ENCODE peak calls at places on chromosomes 1 and 21, in five cellular contexts. M is GM23338, Q is HCT116, G is neural progenitor cell, W is OCI-LY7. A is an unnamed sample.

GRCh38 chr1:92784051-92784638 is 763 bp downstream of the EVI5 start:
- DNase-seq in Q (no peak), M (peak), W (peak), G (peak), A (peak)

GRCh38 chr1:112862753-112863426 is 93.1 kb downstream of the SLC16A1 start:
- DNase-seq in M (no peak), Q (no peak), G (no peak), W (no peak), A (no peak)

GRCh38 chr1:246934777-246935176 is 3.0 kb upstream of the AHCTF1 start:
- DNase-seq in G (no peak), Q (no peak), W (no peak), M (no peak), A (no peak)

GRCh38 chr21:15660424-15660805 is 69.4 kb upstream of the USP25 start:
- DNase-seq in G (no peak), W (no peak), Q (no peak), M (no peak), A (no peak)

GRCh38 chr1:222369991-222370910 is 177.7 kb downstream of the HHIPL2 start:
- DNase-seq in Q (no peak), W (no peak), M (no peak), G (no peak), A (no peak)

GRCh38 chr1:94886361-94886760 is 40.5 kb downstream of the CNN3 start:
- DNase-seq in G (no peak), M (peak), Q (no peak), W (no peak), A (no peak)

GRCh38 chr1:26745191-26745590 is 42.6 kb upstream of the PIGV start:
- DNase-seq in Q (no peak), G (no peak), M (no peak), W (no peak), A (no peak)

GRCh38 chr1:38029081-38029681 is 16.6 kb downstream of the UTP11 start:
- DNase-seq in Q (no peak), G (peak), M (peak), W (no peak), A (peak)

GRCh38 chr1:185337221-185337620 is 20.2 kb upstream of the IVNS1ABP start:
- DNase-seq in M (no peak), Q (no peak), G (no peak), W (no peak), A (no peak)

GRCh38 chr1:172917972-172918371 is 132.8 kb downstream of the TNFSF18 start:
- DNase-seq in M (no peak), W (no peak), Q (peak), G (no peak), A (no peak)

GRCh38 chr1:185971688-185972087 is 237.5 kb downstream of the HMCN1 start:
- DNase-seq in G (no peak), M (no peak), W (no peak), Q (no peak), A (no peak)

GRCh38 chr1:153352523-153352922 is 3.9 kb upstream of the PGLYRP4 start:
- DNase-seq in W (peak), M (peak), Q (peak), G (peak), A (peak)

GRCh38 chr1:182301467-182302198 is 90.0 kb downstream of the GLUL start:
- DNase-seq in W (no peak), Q (peak), M (peak), G (peak), A (no peak)

GRCh38 chr21:25398630-25399029 is 208.7 kb downstream of the MRPL39 start:
- DNase-seq in Q (no peak), W (no peak), G (no peak), M (no peak), A (no peak)

GRCh38 chr1:245901037-245901436 is 606.0 kb downstream of the SMYD3 start:
- DNase-seq in M (no peak), Q (no peak), W (peak), G (no peak), A (no peak)

GRCh38 chr1:246930830-246931548 is 759 bp downstream of the AHCTF1 start:
- DNase-seq in M (peak), Q (no peak), W (peak), G (no peak), A (peak)

GRCh38 chr1:203722925-203723324 is 42.1 kb upstream of the LAX1 start:
- DNase-seq in W (no peak), G (no peak), Q (no peak), M (no peak), A (no peak)

DNA sequence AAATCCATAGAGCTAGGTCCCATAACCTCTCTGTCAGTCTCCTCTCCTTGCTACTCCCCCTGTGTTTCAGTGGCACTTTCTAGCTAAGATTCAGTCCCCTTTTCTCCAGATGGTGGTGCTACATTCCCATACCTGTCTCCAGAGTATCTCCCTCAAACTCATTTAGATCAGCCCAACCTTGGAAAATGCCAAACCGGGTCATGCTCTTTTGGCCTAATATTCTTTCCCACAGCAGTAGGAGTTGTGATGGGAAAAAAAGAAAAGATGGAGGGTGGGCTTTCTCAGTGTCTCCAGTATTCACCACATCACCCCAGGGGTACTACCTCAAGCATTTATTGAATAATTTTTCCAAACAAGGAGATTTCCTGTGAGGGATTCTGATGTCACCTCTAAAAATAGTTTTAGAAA is 3.2 kb upstream of the RXFP4 start:
- DNase-seq in M (peak), W (peak), Q (peak), G (peak), A (peak)
- TF ChIP-seq CTCF in M (peak), W (peak), Q (peak), G (peak), A (peak)

DNA sequence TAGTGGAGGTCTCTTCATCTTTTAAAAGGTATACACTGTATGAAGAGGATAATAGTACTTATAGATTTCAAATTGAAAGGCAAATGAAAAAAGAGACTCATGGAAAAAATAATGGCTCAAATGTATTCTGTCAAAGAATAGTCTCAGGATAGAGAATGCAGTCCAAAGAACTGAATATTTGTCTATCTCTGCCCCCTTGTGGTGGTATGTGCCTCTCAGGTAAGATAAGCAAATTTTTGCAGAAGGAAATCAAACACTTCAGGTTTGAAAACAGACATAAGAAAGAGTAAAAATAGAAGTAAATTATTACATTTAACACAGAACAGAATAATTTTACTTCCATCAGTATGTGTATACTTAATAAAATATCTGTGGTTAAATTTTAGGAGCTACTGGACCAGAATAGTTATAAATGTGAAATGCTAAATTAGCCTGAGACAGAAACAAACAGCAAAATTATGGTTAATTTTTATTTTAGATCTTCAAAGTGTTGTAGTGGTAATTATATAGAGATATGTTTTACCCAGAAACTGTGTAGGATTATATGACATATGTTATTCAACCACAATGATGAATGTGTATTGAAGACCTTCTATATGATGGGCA is 164.4 kb upstream of the PALMD start:
- DNase-seq in G (peak), Q (peak), W (peak), M (peak), A (peak)
- TF ChIP-seq EZH2phosphoT487 in G (no peak), Q (no peak), W (no peak), M (no peak), A (no peak)

DNA sequence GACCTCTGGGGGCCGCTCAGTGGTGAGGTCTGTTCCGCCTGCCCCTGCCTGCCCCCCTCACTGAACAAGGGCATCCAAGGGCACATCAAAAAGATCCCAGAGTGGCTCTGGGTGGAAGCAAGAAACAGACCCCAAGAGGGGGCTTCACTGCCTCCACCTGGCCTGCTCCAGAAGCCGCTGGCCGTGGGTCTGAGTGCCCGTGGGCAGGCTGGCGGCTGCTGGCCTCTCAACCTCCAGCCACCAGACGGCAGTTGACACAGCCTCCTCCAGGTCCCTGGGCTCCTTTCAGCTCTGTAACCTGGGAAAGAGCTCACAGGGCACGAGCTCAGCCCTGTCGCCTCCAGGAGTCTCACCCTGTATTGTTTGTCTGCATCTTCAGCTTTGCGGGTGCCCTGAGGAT is 56.3 kb downstream of the SLX9 start:
- DNase-seq in M (no peak), G (no peak), W (no peak), Q (no peak), A (no peak)
- H3K27ac ChIP-seq in M (no peak), G (no peak), W (no peak), Q (no peak), A (no peak)

DNA sequence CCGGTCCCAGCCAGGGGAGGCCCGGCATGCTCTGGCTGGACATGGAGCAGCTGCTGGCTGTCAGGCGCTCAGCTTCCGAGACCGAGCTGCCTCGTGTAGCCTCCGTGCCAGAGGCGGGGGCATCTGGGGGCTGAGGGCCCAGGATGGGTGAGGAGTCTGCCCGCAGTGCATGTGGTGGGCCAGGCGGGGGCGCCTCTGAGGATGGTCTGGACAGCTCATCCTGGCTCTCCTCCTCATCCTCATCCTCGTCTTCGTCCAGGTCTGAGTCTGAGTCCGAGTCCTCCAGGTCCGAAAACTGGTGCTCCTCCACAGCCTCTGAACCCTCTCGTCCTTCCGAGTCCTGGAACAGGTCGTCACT is 28.9 kb upstream of the EDN2 start:
- DNase-seq in G (peak), W (no peak), Q (no peak), M (peak), A (no peak)
- TF ChIP-seq CTCF in G (peak), W (peak), Q (peak), M (peak), A (peak)

DNA sequence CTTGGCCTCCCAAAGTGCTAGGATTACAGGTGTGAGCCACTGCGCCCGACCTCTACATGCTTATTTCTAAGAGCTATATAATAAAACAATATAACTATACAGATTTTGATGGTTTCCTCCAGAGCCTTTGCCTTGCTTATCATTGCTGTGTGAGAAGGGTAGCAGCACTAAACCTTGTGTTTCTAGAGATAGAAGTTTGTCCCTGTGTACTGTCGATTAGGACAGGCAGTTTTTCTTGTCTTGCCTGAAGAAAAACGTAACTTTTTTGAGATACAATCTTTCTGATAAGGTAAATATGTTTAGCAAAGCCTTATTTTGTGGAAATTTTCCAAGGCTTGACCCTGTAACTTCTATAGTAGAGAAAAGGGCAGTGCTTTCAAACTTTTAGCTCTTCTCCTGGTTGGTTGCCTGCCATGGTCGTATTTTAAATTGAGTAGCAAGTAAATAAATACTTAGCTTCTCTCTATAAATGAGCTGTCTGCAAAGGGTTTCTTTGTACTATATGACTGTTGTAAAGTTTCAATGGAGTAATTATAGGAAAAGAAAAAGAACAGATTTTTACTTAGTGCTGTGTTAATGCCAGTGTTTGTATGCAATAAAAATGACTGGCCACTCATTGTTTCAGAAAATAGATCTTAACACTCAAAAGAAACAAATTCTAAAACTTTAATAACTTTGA is 86.4 kb upstream of the CACYBP start:
- DNase-seq in Q (no peak), W (no peak), G (no peak), M (no peak), A (no peak)
- TF ChIP-seq EZH2phosphoT487 in Q (no peak), W (no peak), G (no peak), M (no peak), A (no peak)

GRCh38 chr1:117698398-117699160 is 92.7 kb downstream of the TENT5C start:
- DNase-seq in G (no peak), M (no peak), Q (no peak), W (no peak), A (no peak)
- H3K27ac ChIP-seq in G (no peak), M (no peak), Q (no peak), W (no peak), A (no peak)

GRCh38 chr1:156859523-156860112 is 701 bp upstream of the INSRR start:
- DNase-seq in W (no peak), M (peak), G (peak), Q (no peak), A (no peak)
- TF ChIP-seq CTCF in W (no peak), M (no peak), G (no peak), Q (no peak), A (no peak)

DNA sequence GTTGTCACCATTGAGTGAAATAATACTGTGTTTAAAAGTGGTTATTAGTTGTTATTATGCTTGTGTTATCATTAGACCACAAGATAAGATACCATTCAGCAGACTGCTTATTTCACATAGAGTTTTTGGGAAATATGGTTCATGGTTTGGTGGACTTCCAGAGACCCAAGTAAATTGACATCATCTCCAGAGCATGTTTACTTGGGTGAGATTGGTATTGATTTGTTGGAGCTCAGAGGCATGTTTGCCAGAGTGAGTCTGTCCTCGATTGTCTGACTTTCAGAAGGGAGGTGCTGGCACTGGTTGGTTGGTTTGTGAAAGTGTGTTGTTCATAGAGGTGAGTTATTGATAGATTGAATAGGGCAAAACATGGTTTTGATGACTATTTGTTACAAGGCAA is 291.4 kb downstream of the TGFB2 start:
- DNase-seq in Q (no peak), M (no peak), G (no peak), W (no peak), A (no peak)
- TF ChIP-seq EZH2phosphoT487 in Q (no peak), M (no peak), G (no peak), W (no peak), A (no peak)

GRCh38 chr1:51266791-51267190 is 30.7 kb downstream of the RNF11 start:
- DNase-seq in Q (no peak), G (no peak), M (no peak), W (no peak), A (no peak)
- H3K27ac ChIP-seq in Q (no peak), G (no peak), M (no peak), W (no peak), A (no peak)

A was measured in MM.1S.